ENCODE peak calls at places on chromosomes 16 and 17, in seven cellular contexts. One of them, this sample, is unnamed.

GRCh38 chr17:77085916-77086432 is 54.8 kb upstream of the SEC14L1 start:
- DNase-seq in psoas muscle: no peak
- DNase-seq in tibial nerve: no peak
- DNase-seq in IMR-90: no peak
- DNase-seq in CD8-positive, alpha-beta memory T cell: no peak
- DNase-seq in left ventricle myocardium inferior: no peak
- DNase-seq in OCI-LY7: peak; percentile 84
- DNase-seq in this sample: no peak

GRCh38 chr17:49575524-49576120 is at the start of gene NXPH3:
- DNase-seq in psoas muscle: peak; percentile 75
- DNase-seq in IMR-90: peak; percentile 19
- DNase-seq in CD8-positive, alpha-beta memory T cell: peak; percentile 55
- DNase-seq in left ventricle myocardium inferior: peak; percentile 75
- DNase-seq in OCI-LY7: peak; percentile 41
- DNase-seq in tibial nerve: peak; percentile 44
- DNase-seq in this sample: peak; percentile 60

GRCh38 chr16:19130852-19131808 is 17.4 kb downstream of the ITPRIPL2 start:
- DNase-seq in CD8-positive, alpha-beta memory T cell: no peak
- DNase-seq in IMR-90: peak; percentile 82
- DNase-seq in OCI-LY7: peak; percentile 37
- DNase-seq in psoas muscle: no peak
- DNase-seq in tibial nerve: peak; percentile 37
- DNase-seq in left ventricle myocardium inferior: peak; percentile 54
- DNase-seq in this sample: no peak

GRCh38 chr17:75069783-75070182 is 18.0 kb upstream of the SLC16A5 start:
- DNase-seq in IMR-90: no peak
- DNase-seq in OCI-LY7: peak; percentile 41
- DNase-seq in psoas muscle: no peak
- DNase-seq in CD8-positive, alpha-beta memory T cell: no peak
- DNase-seq in left ventricle myocardium inferior: no peak
- DNase-seq in tibial nerve: no peak
- DNase-seq in this sample: no peak

GRCh38 chr17:38332735-38333134 is 11.0 kb downstream of the GPR179 start:
- DNase-seq in CD8-positive, alpha-beta memory T cell: no peak
- DNase-seq in psoas muscle: no peak
- DNase-seq in IMR-90: no peak
- DNase-seq in OCI-LY7: no peak
- DNase-seq in tibial nerve: no peak
- DNase-seq in left ventricle myocardium inferior: no peak
- DNase-seq in this sample: no peak

GRCh38 chr16:8853611-8854010 is 15.2 kb downstream of the CARHSP1 start:
- DNase-seq in left ventricle myocardium inferior: no peak
- DNase-seq in OCI-LY7: no peak
- DNase-seq in CD8-positive, alpha-beta memory T cell: no peak
- DNase-seq in IMR-90: no peak
- DNase-seq in psoas muscle: no peak
- DNase-seq in tibial nerve: no peak
- DNase-seq in this sample: no peak

GRCh38 chr17:49588312-49588711 is 12.6 kb downstream of the NXPH3 start:
- DNase-seq in tibial nerve: no peak
- DNase-seq in IMR-90: no peak
- DNase-seq in psoas muscle: no peak
- DNase-seq in OCI-LY7: no peak
- DNase-seq in left ventricle myocardium inferior: no peak
- DNase-seq in CD8-positive, alpha-beta memory T cell: no peak
- DNase-seq in this sample: no peak

GRCh38 chr17:80086616-80087015 is 14.8 kb upstream of the GAA start:
- DNase-seq in psoas muscle: no peak
- DNase-seq in left ventricle myocardium inferior: no peak
- DNase-seq in IMR-90: no peak
- DNase-seq in OCI-LY7: no peak
- DNase-seq in tibial nerve: no peak
- DNase-seq in CD8-positive, alpha-beta memory T cell: no peak
- DNase-seq in this sample: no peak

GRCh38 chr17:76585048-76585648 is 512 bp downstream of the ST6GALNAC2 start:
- DNase-seq in psoas muscle: peak; percentile 35
- DNase-seq in OCI-LY7: no peak
- DNase-seq in tibial nerve: no peak
- DNase-seq in IMR-90: no peak
- DNase-seq in left ventricle myocardium inferior: no peak
- DNase-seq in CD8-positive, alpha-beta memory T cell: no peak
- DNase-seq in this sample: no peak

GRCh38 chr16:75477680-75478473 is 13.4 kb upstream of the TMEM170A start:
- DNase-seq in OCI-LY7: peak; percentile 13
- DNase-seq in left ventricle myocardium inferior: no peak
- DNase-seq in IMR-90: no peak
- DNase-seq in tibial nerve: no peak
- DNase-seq in psoas muscle: no peak
- DNase-seq in CD8-positive, alpha-beta memory T cell: no peak
- DNase-seq in this sample: no peak

GRCh38 chr16:83900611-83901010 is 1.7 kb downstream of the MLYCD start:
- DNase-seq in OCI-LY7: no peak
- DNase-seq in psoas muscle: no peak
- DNase-seq in left ventricle myocardium inferior: no peak
- DNase-seq in CD8-positive, alpha-beta memory T cell: no peak
- DNase-seq in IMR-90: no peak
- DNase-seq in tibial nerve: no peak
- DNase-seq in this sample: no peak

GRCh38 chr16:35735403-35736251 is 2276.2 kb downstream of the TP53TG3F start:
- DNase-seq in left ventricle myocardium inferior: no peak
- DNase-seq in IMR-90: no peak
- DNase-seq in psoas muscle: no peak
- DNase-seq in OCI-LY7: no peak
- DNase-seq in tibial nerve: no peak
- DNase-seq in CD8-positive, alpha-beta memory T cell: no peak
- DNase-seq in this sample: no peak
- H3K36me3 ChIP-seq in left ventricle myocardium inferior: no peaks in the 10 kb centered on the region
- H3K36me3 ChIP-seq in IMR-90: no peaks in the 10 kb centered on the region
- H3K36me3 ChIP-seq in psoas muscle: no peaks in the 10 kb centered on the region
- H3K36me3 ChIP-seq in OCI-LY7: no peaks in the 10 kb centered on the region
- H3K36me3 ChIP-seq in tibial nerve: no peaks in the 10 kb centered on the region
- H3K36me3 ChIP-seq in CD8-positive, alpha-beta memory T cell: no peaks in the 10 kb centered on the region
- H3K36me3 ChIP-seq in this sample: no peaks in the 10 kb centered on the region

DNA sequence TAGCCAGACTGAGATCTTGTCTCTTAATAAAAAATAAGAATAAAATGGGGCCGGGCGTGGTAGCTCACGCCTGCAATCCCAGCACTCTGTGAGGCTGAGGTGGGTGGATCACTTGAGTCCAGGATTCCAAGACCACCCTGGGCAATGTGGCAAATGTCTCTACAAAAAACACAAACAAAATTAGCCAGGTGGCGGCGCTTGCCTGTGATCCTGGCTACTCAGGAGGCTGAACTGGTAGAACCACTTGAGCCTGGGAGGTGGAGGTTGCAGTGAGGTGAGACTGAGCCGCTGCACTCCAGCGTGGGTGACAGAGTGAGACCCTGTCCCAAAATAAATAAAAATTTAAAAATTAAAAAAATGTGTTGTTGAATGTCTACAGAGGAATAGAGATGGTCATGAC is 2.9 kb upstream of the DEF8 start:
- DNase-seq in OCI-LY7: peak; percentile 49
- DNase-seq in left ventricle myocardium inferior: no peak
- DNase-seq in tibial nerve: no peak
- DNase-seq in IMR-90: no peak
- DNase-seq in psoas muscle: no peak
- DNase-seq in CD8-positive, alpha-beta memory T cell: no peak
- DNase-seq in this sample: no peak
- H3K4me1 ChIP-seq in OCI-LY7: peaks cover 79% of the 10 kb centered on the region
- H3K4me1 ChIP-seq in left ventricle myocardium inferior: peaks cover 21% of the 10 kb centered on the region
- H3K4me1 ChIP-seq in tibial nerve: no peaks in the 10 kb centered on the region
- H3K4me1 ChIP-seq in IMR-90: peaks cover 6% of the 10 kb centered on the region
- H3K4me1 ChIP-seq in psoas muscle: peaks cover 3% of the 10 kb centered on the region
- H3K4me1 ChIP-seq in CD8-positive, alpha-beta memory T cell: peaks cover 14% of the 10 kb centered on the region
- H3K4me1 ChIP-seq in this sample: peaks cover 16% of the 10 kb centered on the region

DNA sequence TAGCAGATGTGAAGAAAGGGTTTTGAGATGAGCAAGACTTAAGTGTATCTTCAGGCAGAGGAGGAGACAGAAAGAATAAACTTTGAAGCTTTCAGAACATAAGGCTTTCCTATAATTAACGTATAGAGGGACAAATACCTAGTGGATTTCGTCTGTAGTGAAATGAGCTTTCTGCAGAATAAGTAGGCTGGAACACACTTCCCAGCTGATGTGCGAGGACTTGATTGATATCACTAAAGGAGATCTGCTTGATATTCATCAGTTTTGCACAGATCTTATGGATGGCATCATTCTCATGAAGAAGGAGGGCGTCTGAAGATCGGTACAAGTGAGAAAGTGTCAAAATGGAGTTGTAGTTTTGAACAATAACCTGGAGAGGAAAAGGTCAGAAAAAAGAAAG is 14.8 kb downstream of the TUBD1 start:
- DNase-seq in IMR-90: no peak
- DNase-seq in left ventricle myocardium inferior: no peak
- DNase-seq in OCI-LY7: no peak
- DNase-seq in tibial nerve: no peak
- DNase-seq in psoas muscle: no peak
- DNase-seq in CD8-positive, alpha-beta memory T cell: no peak
- DNase-seq in this sample: no peak
- H3K36me3 ChIP-seq in IMR-90: peaks cover 5% of the 10 kb centered on the region
- H3K36me3 ChIP-seq in left ventricle myocardium inferior: peaks cover 86% of the 10 kb centered on the region
- H3K36me3 ChIP-seq in OCI-LY7: peaks cover 49% of the 10 kb centered on the region
- H3K36me3 ChIP-seq in tibial nerve: peaks cover 4% of the 10 kb centered on the region
- H3K36me3 ChIP-seq in psoas muscle: no peaks in the 10 kb centered on the region
- H3K36me3 ChIP-seq in CD8-positive, alpha-beta memory T cell: peaks cover 15% of the 10 kb centered on the region
- H3K36me3 ChIP-seq in this sample: peaks cover 27% of the 10 kb centered on the region

GRCh38 chr17:66432996-66433556 is 130.7 kb downstream of the PRKCA start:
- DNase-seq in OCI-LY7: no peak
- DNase-seq in tibial nerve: no peak
- DNase-seq in left ventricle myocardium inferior: no peak
- DNase-seq in psoas muscle: no peak
- DNase-seq in CD8-positive, alpha-beta memory T cell: no peak
- DNase-seq in IMR-90: peak; percentile 59
- DNase-seq in this sample: no peak
- H3K4me1 ChIP-seq in OCI-LY7: peaks cover 26% of the 10 kb centered on the region
- H3K4me1 ChIP-seq in tibial nerve: no peaks in the 10 kb centered on the region
- H3K4me1 ChIP-seq in left ventricle myocardium inferior: no peaks in the 10 kb centered on the region
- H3K4me1 ChIP-seq in psoas muscle: peaks cover 6% of the 10 kb centered on the region
- H3K4me1 ChIP-seq in CD8-positive, alpha-beta memory T cell: peaks cover 48% of the 10 kb centered on the region
- H3K4me1 ChIP-seq in IMR-90: peaks cover 19% of the 10 kb centered on the region
- H3K4me1 ChIP-seq in this sample: peaks cover 55% of the 10 kb centered on the region

GRCh38 chr16:11677959-11678881 is 10.0 kb downstream of the SNN start:
- DNase-seq in tibial nerve: no peak
- DNase-seq in psoas muscle: no peak
- DNase-seq in IMR-90: no peak
- DNase-seq in left ventricle myocardium inferior: no peak
- DNase-seq in CD8-positive, alpha-beta memory T cell: no peak
- DNase-seq in OCI-LY7: no peak
- DNase-seq in this sample: no peak
- H3K36me3 ChIP-seq in tibial nerve: no peaks in the 10 kb centered on the region
- H3K36me3 ChIP-seq in psoas muscle: peaks cover 4% of the 10 kb centered on the region
- H3K36me3 ChIP-seq in IMR-90: peaks cover 57% of the 10 kb centered on the region
- H3K36me3 ChIP-seq in left ventricle myocardium inferior: peaks cover 51% of the 10 kb centered on the region
- H3K36me3 ChIP-seq in CD8-positive, alpha-beta memory T cell: peaks cover 33% of the 10 kb centered on the region
- H3K36me3 ChIP-seq in OCI-LY7: peaks cover 56% of the 10 kb centered on the region
- H3K36me3 ChIP-seq in this sample: peaks cover 46% of the 10 kb centered on the region

DNA sequence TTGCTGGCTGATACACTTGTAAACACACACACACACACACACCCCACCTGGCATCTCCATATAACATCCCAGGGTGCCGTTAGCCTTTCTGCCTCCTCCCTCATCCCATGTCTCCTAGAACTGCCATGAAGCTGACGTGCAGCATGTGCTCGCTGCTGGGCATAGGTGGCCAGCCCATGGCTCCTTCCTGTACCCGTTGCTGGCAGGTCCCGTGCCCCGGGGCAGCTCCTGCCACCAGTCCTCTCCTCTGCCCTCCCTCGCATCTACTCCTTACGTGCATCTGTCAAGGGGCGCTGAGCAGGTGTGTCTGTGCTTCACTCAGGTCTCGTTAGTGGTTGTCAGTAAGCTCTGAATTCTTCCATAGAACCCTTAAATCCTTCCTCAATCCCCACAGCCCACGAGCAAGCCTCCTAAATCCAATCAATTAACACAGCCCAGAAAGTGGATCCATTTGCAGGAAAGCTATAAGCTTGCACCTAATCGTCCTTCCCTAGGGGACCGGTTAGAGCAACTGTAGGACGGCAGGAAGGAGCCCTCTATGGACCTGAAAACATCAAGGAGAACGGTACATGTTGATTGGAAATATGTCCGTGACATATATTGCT is 218.1 kb upstream of the FOXF1 start:
- DNase-seq in left ventricle myocardium inferior: no peak
- DNase-seq in CD8-positive, alpha-beta memory T cell: no peak
- DNase-seq in psoas muscle: no peak
- DNase-seq in IMR-90: no peak
- DNase-seq in OCI-LY7: no peak
- DNase-seq in tibial nerve: no peak
- DNase-seq in this sample: no peak
- H3K4me1 ChIP-seq in left ventricle myocardium inferior: no peaks in the 10 kb centered on the region
- H3K4me1 ChIP-seq in CD8-positive, alpha-beta memory T cell: no peaks in the 10 kb centered on the region
- H3K4me1 ChIP-seq in psoas muscle: no peaks in the 10 kb centered on the region
- H3K4me1 ChIP-seq in IMR-90: peaks cover 32% of the 10 kb centered on the region
- H3K4me1 ChIP-seq in OCI-LY7: no peaks in the 10 kb centered on the region
- H3K4me1 ChIP-seq in tibial nerve: no peaks in the 10 kb centered on the region
- H3K4me1 ChIP-seq in this sample: no peaks in the 10 kb centered on the region

This sample was measured in CD4-positive, alpha-beta memory T cell.